ENCODE peak calls at places on chromosomes 13 and 19, in five cellular contexts. H, C, D, X and T are unnamed samples.

GRCh38 chr13:71874490-71874889 is 7.5 kb upstream of the DACH1 start:
- DNase-seq in C (no peak), X (no peak), D (no peak), H (no peak), T (no peak)

GRCh38 chr19:33403973-33404304 is 30.4 kb downstream of the CEBPG start:
- DNase-seq in H (no peak), C (no peak), X (no peak), D (no peak), T (no peak)

GRCh38 chr19:1210227-1210538 is 4.6 kb downstream of the STK11 start:
- DNase-seq in H (no peak), X (no peak), D (no peak), C (no peak), T (no peak)

GRCh38 chr19:53308339-53308811 is 25.2 kb upstream of the ZNF845 start:
- DNase-seq in H (peak; percentile 70), D (peak; percentile 72), X (no peak), C (no peak), T (no peak)

GRCh38 chr13:100363874-100364273 is 224.7 kb downstream of the GGACT start:
- DNase-seq in C (peak; percentile 41), X (no peak), H (no peak), D (no peak), T (no peak)

GRCh38 chr19:14502334-14503092 is 6.6 kb upstream of the GIPC1 start:
- DNase-seq in X (no peak), C (peak; percentile 84), H (no peak), D (no peak), T (no peak)

GRCh38 chr13:84607614-84608013 is 725.3 kb upstream of the SLITRK1 start:
- DNase-seq in D (no peak), C (peak; percentile 76), H (no peak), X (no peak), T (peak; percentile 5)

GRCh38 chr19:5690955-5691204 is 785 bp downstream of the RPL36 start:
- DNase-seq in C (no peak), H (no peak), D (no peak), X (peak; percentile 37), T (no peak)

GRCh38 chr13:94412870-94413269 is 66.6 kb downstream of the DCT start:
- DNase-seq in C (no peak), D (no peak), X (no peak), H (no peak), T (no peak)

GRCh38 chr13:42477588-42478190 is 96.3 kb upstream of the TNFSF11 start:
- DNase-seq in H (no peak), D (no peak), X (no peak), C (peak; percentile 55), T (no peak)

GRCh38 chr13:49226613-49227012 is 6.5 kb downstream of the MLNR start:
- DNase-seq in H (no peak), X (no peak), D (no peak), C (no peak), T (no peak)

GRCh38 chr13:109155301-109155761 is 525.9 kb downstream of the MYO16 start:
- DNase-seq in C (peak; percentile 83), H (no peak), X (no peak), D (no peak), T (peak; percentile 84)

GRCh38 chr13:32956595-32956933 is 59.7 kb upstream of the KL start:
- DNase-seq in C (no peak), X (no peak), D (no peak), H (no peak), T (no peak)

GRCh38 chr19:38700933-38701454 is 43.3 kb downstream of the CAPN12 start:
- DNase-seq in D (no peak), H (no peak), X (no peak), C (no peak), T (no peak)

GRCh38 chr19:47406711-47407416 is 12.5 kb downstream of the MEIS3 start:
- DNase-seq in X (no peak), C (no peak), D (no peak), H (no peak), T (no peak)

GRCh38 chr13:106083620-106084350 is 451.7 kb downstream of the EFNB2 start:
- DNase-seq in H (no peak), X (no peak), D (no peak), C (peak; percentile 84), T (no peak)

GRCh38 chr19:17933414-17934129 is 757 bp downstream of the CCDC124 start:
- DNase-seq in H (no peak), D (no peak), C (peak; percentile 66), X (no peak), T (no peak)

GRCh38 chr13:60047943-60048342 is 115.8 kb downstream of the DIAPH3 start:
- DNase-seq in C (peak; percentile 33), D (no peak), X (no peak), H (no peak), T (no peak)

GRCh38 chr19:463483-464130 is 2.8 kb upstream of the SHC2 start:
- DNase-seq in H (no peak), D (no peak), X (no peak), C (no peak), T (no peak)

GRCh38 chr19:33484226-33484774 is 37.3 kb downstream of the PEPD start:
- DNase-seq in H (no peak), X (no peak), D (no peak), C (no peak), T (no peak)

GRCh38 chr13:92175330-92175729 is 776.9 kb downstream of the GPC5 start:
- DNase-seq in C (peak; percentile 41), D (peak; percentile 27), H (no peak), X (no peak), T (no peak)